ENCODE peak calls at places on chromosome 12, in nine cellular contexts. F, B, Q, T, I, P, X, V and A are unnamed samples.
A peak's percentile ranks its signal among the peaks of the same experiment; 100 is the strongest.

GRCh38 chr12:65810036-65810435 is 14.2 kb upstream of the HMGA2 start:
- DNase-seq in P (no peak), I (no peak), X (no peak), V (no peak), Q (no peak), F (no peak), B (no peak), T (no peak), A (no peak)

GRCh38 chr12:57772429-57773322 is at the start of gene EEF1AKMT3:
- DNase-seq in X (no peak), B (peak; percentile 64), V (peak; percentile 60), F (peak; percentile 60), P (peak; percentile 63), Q (no peak), I (peak; percentile 79), T (peak; percentile 70), A (peak; percentile 100)

GRCh38 chr12:17108877-17109520 is 503.0 kb upstream of the LMO3 start:
- DNase-seq in X (no peak), F (no peak), V (peak; percentile 62), P (no peak), Q (no peak), B (no peak), I (no peak), T (no peak), A (peak; percentile 80)

GRCh38 chr12:112998997-112999767 is 20.9 kb downstream of the OAS2 start:
- DNase-seq in T (no peak), B (no peak), V (no peak), X (no peak), Q (no peak), P (no peak), F (peak; percentile 74), I (no peak), A (no peak)

GRCh38 chr12:81078469-81079196 is 754 bp downstream of the ACSS3 start:
- DNase-seq in B (peak; percentile 90), V (no peak), I (no peak), T (no peak), Q (no peak), P (peak; percentile 58), F (no peak), X (no peak), A (peak; percentile 55)

GRCh38 chr12:132018193-132018916 is 68.6 kb downstream of the EP400 start:
- DNase-seq in T (no peak), B (no peak), F (no peak), P (no peak), Q (no peak), I (no peak), X (no peak), V (no peak), A (no peak)

GRCh38 chr12:8089718-8090117 is 7.6 kb downstream of the NECAP1 start:
- DNase-seq in F (no peak), I (no peak), T (no peak), P (no peak), Q (no peak), V (no peak), B (no peak), X (no peak), A (no peak)

GRCh38 chr12:24664151-24664550 is 284.8 kb downstream of the BCAT1 start:
- DNase-seq in X (no peak), B (no peak), P (no peak), I (no peak), Q (no peak), T (no peak), F (no peak), V (no peak), A (no peak)

GRCh38 chr12:121530600-121531355 is 50.0 kb downstream of the KDM2B start:
- DNase-seq in X (peak; percentile 29), P (peak; percentile 73), Q (peak; percentile 79), V (peak; percentile 44), T (no peak), F (peak; percentile 95), I (no peak), B (peak; percentile 72), A (no peak)

DNA sequence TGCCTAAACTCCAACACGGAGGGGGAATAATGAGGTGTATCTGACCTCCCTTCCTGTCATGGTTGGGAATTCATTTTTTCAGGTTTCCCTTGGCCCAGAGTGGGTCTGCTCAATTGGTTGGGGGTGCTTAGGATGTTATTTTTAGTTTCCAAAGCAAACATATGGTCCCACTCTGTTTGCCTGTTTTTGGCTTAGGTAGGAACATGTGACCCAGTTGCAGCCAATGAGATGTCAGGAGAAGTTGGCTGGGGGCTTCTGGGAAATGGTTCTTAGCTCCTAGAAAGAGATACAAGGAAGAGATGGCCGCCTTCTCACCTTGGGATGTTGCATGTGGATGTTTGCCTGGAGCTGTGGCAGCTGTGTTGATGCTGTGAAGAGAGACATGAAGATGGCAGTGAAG is 147.9 kb upstream of the RFLNA start:
- DNase-seq in Q (no peak), P (no peak), V (no peak), T (no peak), I (no peak), B (no peak), F (no peak), X (no peak), A (peak; percentile 42)
- H3K9me3 ChIP-seq in Q (no peaks in the 10 kb centered on the region), P (no peaks in the 10 kb centered on the region), V (no peaks in the 10 kb centered on the region), T (peaks cover 4% of the 10 kb centered on the region), I (peaks cover 12% of the 10 kb centered on the region), B (no peaks in the 10 kb centered on the region), F (no peaks in the 10 kb centered on the region), X (no peaks in the 10 kb centered on the region), A (peaks cover 14% of the 10 kb centered on the region)

GRCh38 chr12:34292736-34293625 is 270.7 kb downstream of the ALG10 start:
- DNase-seq in P (peak; percentile 6), T (no peak), B (no peak), X (peak; percentile 3), F (no peak), I (peak; percentile 9), V (peak; percentile 32), Q (no peak), A (peak; percentile 22)
- H3K9me3 ChIP-seq in P (no peaks in the 10 kb centered on the region), T (peaks cover 63% of the 10 kb centered on the region), B (peaks cover 2% of the 10 kb centered on the region), X (no peaks in the 10 kb centered on the region), F (peaks cover 49% of the 10 kb centered on the region), I (no peaks in the 10 kb centered on the region), V (no peaks in the 10 kb centered on the region), Q (no peaks in the 10 kb centered on the region), A (no peaks in the 10 kb centered on the region)

GRCh38 chr12:133202493-133203343 is 21.4 kb downstream of the ZNF268 start:
- DNase-seq in I (no peak), V (no peak), B (no peak), Q (no peak), P (no peak), X (no peak), F (no peak), T (no peak), A (no peak)

GRCh38 chr12:133203344-133204263 is 22.3 kb downstream of the ZNF268 start:
- DNase-seq in X (no peak), T (no peak), B (no peak), P (no peak), F (no peak), V (no peak), I (no peak), Q (no peak), A (no peak)

GRCh38 chr12:133201888-133202287 is 20.6 kb downstream of the ZNF268 start:
- DNase-seq in Q (no peak), X (no peak), I (no peak), F (no peak), T (no peak), P (no peak), V (no peak), B (no peak), A (no peak)

GRCh38 chr12:133204264-133204603 is 22.9 kb downstream of the ZNF268 start:
- DNase-seq in X (no peak), B (no peak), Q (no peak), T (no peak), P (no peak), F (no peak), I (no peak), V (no peak), A (no peak)

GRCh38 chr12:133206390-133206789 is 25.1 kb downstream of the ZNF268 start:
- DNase-seq in X (no peak), B (no peak), T (no peak), P (no peak), Q (no peak), F (no peak), I (no peak), V (no peak), A (no peak)
- H3K9me3 ChIP-seq in X (peaks cover 64% of the 10 kb centered on the region), B (peaks cover 40% of the 10 kb centered on the region), T (peaks cover 75% of the 10 kb centered on the region), P (peaks cover 11% of the 10 kb centered on the region), Q (peaks cover 76% of the 10 kb centered on the region), F (peaks cover 99% of the 10 kb centered on the region), I (peaks cover 57% of the 10 kb centered on the region), V (no peaks in the 10 kb centered on the region), A (peaks cover 43% of the 10 kb centered on the region)

DNA sequence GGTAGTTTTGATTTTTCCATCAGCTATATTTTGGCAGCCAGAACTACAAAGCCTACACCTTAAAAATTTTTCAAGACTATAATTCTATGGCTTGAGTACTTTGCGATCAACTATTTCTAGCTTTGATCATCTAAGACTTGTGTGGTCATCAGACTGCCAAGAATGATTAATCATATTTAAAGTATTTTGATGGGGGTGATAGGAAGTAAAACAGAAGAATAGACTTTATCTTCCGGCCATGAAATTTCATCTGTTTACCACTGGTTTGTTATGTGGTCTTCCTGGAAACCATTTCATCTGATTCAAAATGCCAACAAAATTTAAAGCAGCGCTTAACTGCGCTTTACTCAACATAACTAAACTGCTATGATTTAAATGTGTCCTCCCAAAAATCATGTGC is 706.8 kb downstream of the TRHDE start:
- DNase-seq in V (peak; percentile 58), F (no peak), Q (no peak), T (no peak), P (no peak), X (no peak), I (no peak), B (no peak), A (no peak)
- H3K9me3 ChIP-seq in V (peaks cover 10% of the 10 kb centered on the region), F (no peaks in the 10 kb centered on the region), Q (no peaks in the 10 kb centered on the region), T (peaks cover 5% of the 10 kb centered on the region), P (no peaks in the 10 kb centered on the region), X (no peaks in the 10 kb centered on the region), I (peaks cover 3% of the 10 kb centered on the region), B (peaks cover 3% of the 10 kb centered on the region), A (no peaks in the 10 kb centered on the region)

GRCh38 chr12:130132831-130133635 is 29.2 kb upstream of the FZD10 start:
- DNase-seq in B (no peak), V (no peak), T (no peak), X (no peak), P (no peak), F (no peak), I (no peak), Q (no peak), A (no peak)
- H3K9me3 ChIP-seq in B (peaks cover 12% of the 10 kb centered on the region), V (no peaks in the 10 kb centered on the region), T (peaks cover 46% of the 10 kb centered on the region), X (no peaks in the 10 kb centered on the region), P (no peaks in the 10 kb centered on the region), F (no peaks in the 10 kb centered on the region), I (peaks cover 7% of the 10 kb centered on the region), Q (no peaks in the 10 kb centered on the region), A (no peaks in the 10 kb centered on the region)

DNA sequence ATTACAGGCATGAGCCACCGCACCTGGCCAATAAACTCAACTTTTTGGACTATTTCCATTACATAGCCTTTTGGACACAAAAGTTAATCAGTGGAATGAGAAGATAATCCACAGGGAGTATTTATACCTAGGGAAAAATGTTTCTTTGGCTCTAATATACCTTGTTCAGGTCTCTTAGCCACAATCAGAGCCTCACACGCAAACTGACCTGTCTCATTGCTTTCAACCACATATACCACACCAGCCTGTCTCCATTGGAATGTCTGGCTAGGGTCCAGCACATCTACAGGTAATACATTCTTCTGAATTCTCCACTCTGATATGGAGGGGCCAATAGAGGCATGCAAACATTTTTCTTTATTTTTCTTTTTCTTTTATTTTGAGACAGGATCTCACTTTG is 3.8 kb upstream of the RBMS2 start:
- DNase-seq in I (no peak), P (no peak), T (peak; percentile 80), V (peak; percentile 94), Q (no peak), F (no peak), X (no peak), B (no peak), A (no peak)
- H3K9me3 ChIP-seq in I (no peaks in the 10 kb centered on the region), P (no peaks in the 10 kb centered on the region), T (no peaks in the 10 kb centered on the region), V (no peaks in the 10 kb centered on the region), Q (no peaks in the 10 kb centered on the region), F (no peaks in the 10 kb centered on the region), X (no peaks in the 10 kb centered on the region), B (no peaks in the 10 kb centered on the region), A (no peaks in the 10 kb centered on the region)

GRCh38 chr12:129325566-129325965 is 472.3 kb downstream of the GLT1D1 start:
- DNase-seq in P (no peak), I (no peak), T (no peak), F (no peak), X (no peak), Q (no peak), B (no peak), V (no peak), A (no peak)
- H3K9me3 ChIP-seq in P (no peaks in the 10 kb centered on the region), I (no peaks in the 10 kb centered on the region), T (peaks cover 11% of the 10 kb centered on the region), F (no peaks in the 10 kb centered on the region), X (no peaks in the 10 kb centered on the region), Q (no peaks in the 10 kb centered on the region), B (no peaks in the 10 kb centered on the region), V (peaks cover 10% of the 10 kb centered on the region), A (no peaks in the 10 kb centered on the region)